ENCODE peak calls at places on chromosomes 4 and X, in four cellular contexts. M is GM23248, C is IMR-90, W is H9. I is an unnamed sample.

GRCh38 chr4:62210521-62210920 is 1010.4 kb downstream of the ADGRL3 start:
- DNase-seq in W (no peak), C (no peak), M (no peak), I (no peak)

GRCh38 chr4:6957148-6957520 is 47.5 kb downstream of the TBC1D14 start:
- DNase-seq in W (no peak), M (no peak), C (peak; percentile 68), I (no peak)

GRCh38 chr4:165345663-165346417 is 18.4 kb downstream of the MSMO1 start:
- DNase-seq in W (no peak), M (no peak), C (no peak), I (no peak)

GRCh38 chr4:153747406-153747805 is 12.4 kb downstream of the RNF175 start:
- DNase-seq in W (no peak), M (no peak), C (no peak), I (no peak)

GRCh38 chr4:85595098-85595775 is 120.3 kb downstream of the ARHGAP24 start:
- DNase-seq in W (no peak), M (no peak), C (no peak), I (no peak)

GRCh38 chr4:6730603-6731300 is 14.8 kb downstream of the BLOC1S4 start:
- DNase-seq in M (peak; percentile 40), W (peak; percentile 31), C (no peak), I (no peak)

GRCh38 chr4:182916483-182917181 is 554 bp downstream of the DCTD start:
- DNase-seq in M (peak; percentile 90), W (peak; percentile 45), C (peak; percentile 79), I (peak; percentile 57)

GRCh38 chr4:40325406-40326019 is 9.6 kb upstream of the CHRNA9 start:
- DNase-seq in W (no peak), C (peak; percentile 72), M (peak; percentile 86), I (peak; percentile 75)

GRCh38 chrX:5936438-5936837 is 292.2 kb downstream of the NLGN4X start:
- DNase-seq in M (no peak), C (no peak), W (no peak), I (no peak)

GRCh38 chr4:2333916-2334644 is 72.2 kb upstream of the MXD4 start:
- DNase-seq in W (peak; percentile 26), M (no peak), C (no peak), I (no peak)

GRCh38 chr4:41428205-41428940 is 109.6 kb upstream of the LIMCH1 start:
- DNase-seq in W (no peak), M (no peak), C (no peak), I (no peak)

GRCh38 chrX:12978205-12979010 is 3.5 kb downstream of the TMSB4X start:
- DNase-seq in C (peak; percentile 88), M (peak; percentile 69), W (peak; percentile 76), I (peak; percentile 84)

GRCh38 chrX:13851996-13852695 is 35.3 kb upstream of the GPM6B start:
- DNase-seq in W (no peak), C (no peak), M (no peak), I (no peak)

GRCh38 chrX:427812-428725 is 41.4 kb upstream of the PPP2R3B start:
- DNase-seq in M (peak; percentile 24), W (peak; percentile 71), C (no peak), I (no peak)

GRCh38 chr4:87239821-87240220 is 19.4 kb upstream of the KLHL8 start:
- DNase-seq in C (no peak), W (no peak), M (peak; percentile 16), I (no peak)

GRCh38 chrX:134821370-134821769 is 163.1 kb upstream of the PLAC1 start:
- DNase-seq in C (peak; percentile 73), W (peak; percentile 30), M (peak; percentile 60), I (no peak)

GRCh38 chrX:115988825-115989224 is 181.7 kb upstream of the AGTR2 start:
- DNase-seq in W (no peak), M (peak; percentile 1), C (no peak), I (no peak)

GRCh38 chr4:95546866-95547707 is 1.7 kb downstream of the UNC5C start:
- DNase-seq in W (peak; percentile 41), M (peak; percentile 3), C (no peak), I (no peak)

GRCh38 chr4:105622269-105622668 is 69.8 kb downstream of the ARHGEF38 start:
- DNase-seq in M (no peak), C (no peak), W (no peak), I (no peak)

GRCh38 chr4:105623099-105623498 is 70.7 kb downstream of the ARHGEF38 start:
- DNase-seq in M (no peak), W (no peak), C (no peak), I (no peak)

GRCh38 chr4:105624530-105624929 is 72.1 kb downstream of the ARHGEF38 start:
- DNase-seq in M (peak; percentile 63), C (peak; percentile 40), W (no peak), I (no peak)

GRCh38 chr4:105619193-105619931 is 66.9 kb downstream of the ARHGEF38 start:
- DNase-seq in C (no peak), W (no peak), M (no peak), I (no peak)

DNA sequence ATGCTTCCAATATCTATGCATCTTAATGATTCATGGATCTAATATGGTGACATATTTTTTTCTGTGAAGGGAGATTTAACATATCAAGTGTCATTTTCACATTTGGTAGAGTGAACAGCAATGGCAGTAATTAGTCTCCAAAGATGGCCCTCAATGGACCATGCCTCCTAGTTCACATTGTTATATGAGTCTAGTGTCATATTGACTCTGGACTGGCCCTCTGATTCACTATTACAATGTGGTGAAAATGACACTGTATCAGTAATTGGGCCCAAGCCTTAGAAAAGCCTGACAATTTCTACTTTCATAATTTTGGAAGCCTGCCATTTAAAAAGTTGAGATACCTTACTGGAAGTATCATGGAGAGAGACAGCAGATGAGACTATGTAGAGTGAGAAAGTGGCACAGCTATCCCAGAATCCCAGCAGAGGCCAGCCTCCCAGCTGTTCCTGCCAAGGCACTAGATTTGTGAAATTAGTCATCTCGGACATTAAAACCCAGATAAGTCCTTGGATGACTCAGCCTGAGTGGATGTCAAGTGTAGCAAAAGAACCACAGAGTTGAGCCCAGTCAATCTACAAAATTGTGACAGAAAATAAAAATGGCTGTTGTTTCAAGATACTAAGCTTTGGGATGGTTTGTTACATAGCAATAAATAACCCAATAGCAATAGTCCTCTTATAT is 68.4 kb downstream of the ARHGEF38 start:
- DNase-seq in C (peak; percentile 57), M (peak; percentile 56), W (no peak), I (no peak)
- H2AFZ ChIP-seq in C (no peak overlapping the region), M (no peak overlapping the region), W (no peak overlapping the region), I (no peak overlapping the region)

DNA sequence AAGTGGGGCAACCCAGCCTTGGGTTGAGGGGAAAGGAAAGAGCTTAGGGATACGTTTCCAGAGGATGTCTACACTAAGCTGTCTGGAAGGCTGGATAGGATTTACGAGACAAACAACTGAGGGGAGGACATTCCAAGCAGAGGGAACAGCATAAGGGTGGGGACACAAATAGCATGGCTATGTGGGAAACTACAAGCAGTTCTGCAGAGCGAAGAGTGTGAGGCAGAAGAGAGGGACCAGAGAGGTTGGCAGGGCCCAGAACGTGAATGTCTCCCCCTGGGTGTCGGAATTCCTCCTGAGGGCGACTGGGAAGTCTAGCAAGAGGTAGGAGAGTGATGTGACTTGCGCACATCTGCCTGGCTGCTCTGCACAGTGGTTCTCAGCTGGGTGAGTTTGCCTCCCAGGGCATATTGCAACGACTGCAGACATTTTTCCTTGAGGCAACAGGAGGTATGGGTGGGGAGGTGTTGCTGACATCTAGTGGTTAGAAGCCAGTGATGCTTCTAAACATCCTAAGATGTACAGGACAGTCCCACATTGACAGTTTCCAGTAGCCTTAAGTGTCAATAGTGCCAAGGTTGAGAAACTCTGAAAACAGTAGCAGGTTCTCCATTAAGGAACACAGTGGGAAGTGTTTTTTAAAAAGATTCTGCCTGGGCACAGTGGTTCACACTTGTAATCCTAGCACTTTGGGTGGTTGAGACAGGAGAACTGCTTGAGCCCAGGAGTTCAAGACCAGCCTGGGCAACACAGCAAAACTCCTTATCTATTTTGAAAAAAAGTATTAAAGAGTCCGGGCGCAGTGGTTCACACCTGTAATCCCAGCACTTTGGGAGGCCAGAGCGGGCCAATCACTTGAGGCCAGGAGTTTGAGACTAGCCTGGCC is 9.2 kb downstream of the NDUFA1 start:
- DNase-seq in W (peak; percentile 46), M (peak; percentile 73), C (peak; percentile 63), I (peak; percentile 48)
- H3K9ac ChIP-seq in W (no peak overlapping the region), M (no peak overlapping the region), C (no peak overlapping the region), I (no peak overlapping the region)

DNA sequence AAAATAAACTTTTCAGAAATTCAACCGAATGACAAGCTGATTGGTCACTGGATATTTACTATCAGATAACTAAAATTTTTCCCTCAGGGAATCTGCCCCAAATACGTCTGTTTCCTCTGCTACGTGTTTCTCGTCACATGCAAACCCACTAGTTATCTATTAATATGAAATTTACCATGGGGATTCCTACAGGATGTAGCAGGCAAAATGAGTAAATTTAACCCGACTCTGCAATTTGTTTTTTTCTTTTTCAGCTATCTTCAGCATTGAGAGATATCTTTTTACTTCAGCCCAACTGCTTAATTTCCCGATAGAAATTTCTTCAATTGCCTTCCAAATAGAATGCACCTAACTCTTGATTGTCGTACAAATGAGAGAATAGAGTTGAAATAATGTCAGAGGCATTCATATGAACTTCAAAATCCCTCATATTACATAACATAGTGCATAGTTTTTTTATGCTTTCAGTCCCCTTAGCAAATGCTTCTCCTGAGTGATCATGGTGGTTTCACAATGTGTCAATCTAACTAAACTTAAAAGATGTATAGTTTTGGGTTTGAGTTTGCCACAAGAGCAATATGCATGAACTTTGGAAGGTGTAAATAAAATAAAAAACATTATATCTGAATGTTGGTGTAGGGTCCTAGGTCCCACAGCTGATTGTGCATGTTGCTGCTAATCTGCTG is 913.1 kb upstream of the GRIA3 start:
- DNase-seq in M (no peak), W (no peak), C (no peak), I (no peak)
- H3K9me3 ChIP-seq in M (no peaks in the 10 kb centered on the region), W (peaks cover 6% of the 10 kb centered on the region), C (no peaks in the 10 kb centered on the region), I (no peaks in the 10 kb centered on the region)

GRCh38 chr4:61094854-61095598 is 105.1 kb upstream of the ADGRL3 start:
- DNase-seq in C (no peak), M (no peak), W (no peak), I (no peak)
- H2AFZ ChIP-seq in C (no peak overlapping the region), M (no peak overlapping the region), W (no peak overlapping the region), I (no peak overlapping the region)

DNA sequence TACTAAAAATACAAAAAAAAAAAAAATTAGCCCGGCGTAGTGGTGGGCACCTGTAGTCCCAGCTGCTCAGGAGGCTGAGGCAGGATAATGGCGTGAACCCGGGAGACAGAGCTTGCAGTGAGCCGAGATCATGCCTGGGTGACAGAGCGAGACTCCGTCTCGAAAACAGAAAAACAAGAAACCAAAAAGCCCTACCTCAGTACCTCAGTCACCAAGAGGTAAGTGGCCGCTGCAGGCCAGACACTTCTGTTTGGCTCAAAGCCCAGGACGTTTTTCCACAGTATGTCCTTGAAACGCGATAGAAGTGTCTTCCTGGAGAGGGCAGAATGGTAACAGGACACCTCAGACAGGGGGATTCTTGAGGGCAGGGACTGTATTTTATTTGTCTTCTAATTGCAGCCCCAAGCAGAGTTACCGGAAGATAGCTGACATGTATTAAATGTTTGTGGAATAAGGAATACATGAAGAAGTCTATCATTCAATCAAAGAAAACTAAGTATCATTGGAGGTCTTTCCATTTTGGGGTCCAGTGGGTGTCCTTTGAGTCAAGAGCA is 63.6 kb downstream of the CLNK start:
- DNase-seq in M (no peak), W (no peak), C (no peak), I (no peak)
- H3K9ac ChIP-seq in M (no peak overlapping the region), W (no peak overlapping the region), C (no peak overlapping the region), I (no peak overlapping the region)

DNA sequence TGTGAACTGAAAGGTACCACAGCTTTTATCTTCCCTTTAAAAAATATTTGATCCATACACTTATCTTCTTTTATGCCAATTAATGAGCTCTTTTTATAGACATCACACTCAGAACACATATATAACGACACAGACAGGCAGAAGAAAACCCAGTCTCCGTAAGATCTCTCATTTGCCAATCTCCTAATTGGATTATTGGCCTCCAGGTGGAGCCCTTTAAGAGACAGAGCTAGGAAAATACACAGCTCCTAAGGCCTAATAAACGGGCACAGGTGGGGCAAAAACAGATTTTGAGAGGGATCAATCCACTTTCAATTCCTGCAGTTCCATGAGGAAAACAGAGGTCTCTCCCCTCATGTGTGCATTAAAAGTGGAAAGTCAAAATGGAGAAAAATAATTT is 1495.4 kb downstream of the RPA4 start:
- DNase-seq in W (peak; percentile 31), M (no peak), C (no peak), I (no peak)
- H3K9me3 ChIP-seq in W (peaks cover 12% of the 10 kb centered on the region), M (no peaks in the 10 kb centered on the region), C (peaks cover 2% of the 10 kb centered on the region), I (no peaks in the 10 kb centered on the region)